ENCODE peak calls at places on chromosomes 2 and 18, in five cellular contexts. V is activated CD8-positive, alpha-beta T cell treated with anti-CD3 and anti-CD28 coated beads for 36 hours; P is AG04450; A is fibroblast of pulmonary artery; C is Calu3. J is an unnamed sample.

GRCh38 chr2:172962824-172963223 is 112.8 kb upstream of the MAP3K20 start:
- DNase-seq in V (peak), P (no peak), A (peak), C (peak), J (no peak)

GRCh38 chr2:20221939-20222768 is 2.8 kb downstream of the SDC1 start:
- DNase-seq in V (no peak), P (no peak), A (no peak), C (no peak), J (no peak)

GRCh38 chr18:70072678-70073077 is 125.0 kb upstream of the CD226 start:
- DNase-seq in V (no peak), P (peak), A (peak), C (no peak), J (no peak)

GRCh38 chr2:191115391-191115790 is 35.4 kb downstream of the STAT4 start:
- DNase-seq in V (peak), P (no peak), A (no peak), C (no peak), J (no peak)

GRCh38 chr2:6917071-6917760 is at the start of gene RNF144A:
- DNase-seq in V (peak), P (no peak), A (peak), C (peak), J (peak)

GRCh38 chr2:181586569-181587076 is 70.3 kb downstream of the CERKL start:
- DNase-seq in V (peak), P (no peak), A (no peak), C (peak), J (peak)

GRCh38 chr2:238496756-238497609 is 70.3 kb downstream of the ASB1 start:
- DNase-seq in V (no peak), P (no peak), A (no peak), C (no peak), J (no peak)

GRCh38 chr2:17851731-17852585 is 26.5 kb upstream of the KCNS3 start:
- DNase-seq in V (peak), P (peak), A (peak), C (peak), J (peak)

GRCh38 chr18:30639361-30639760 is 403.2 kb downstream of the DSC3 start:
- DNase-seq in V (no peak), P (no peak), A (no peak), C (no peak), J (no peak)

GRCh38 chr18:77111449-77112160 is 21.0 kb downstream of the MBP start:
- DNase-seq in V (no peak), P (no peak), A (no peak), C (no peak), J (no peak)

GRCh38 chr18:13611616-13612110 is 114.7 kb downstream of the FAM210A start:
- DNase-seq in V (no peak), P (no peak), A (peak), C (no peak), J (no peak)

GRCh38 chr2:43345391-43345813 is 119.0 kb upstream of the ZFP36L2 start:
- DNase-seq in V (no peak), P (no peak), A (no peak), C (no peak), J (no peak)

GRCh38 chr18:41150316-41150715 is 804.7 kb upstream of the PIK3C3 start:
- DNase-seq in V (no peak), P (no peak), A (no peak), C (no peak), J (no peak)

GRCh38 chr2:28588231-28588725 is 92.4 kb downstream of the PLB1 start:
- DNase-seq in V (peak), P (no peak), A (no peak), C (no peak), J (no peak)

GRCh38 chr2:28101123-28101522 is 210.6 kb downstream of the BABAM2 start:
- DNase-seq in V (no peak), P (no peak), A (peak), C (no peak), J (no peak)

GRCh38 chr2:67616749-67617148 is 219.6 kb downstream of the ETAA1 start:
- DNase-seq in V (no peak), P (peak), A (peak), C (no peak), J (peak)

GRCh38 chr2:83584674-83585073 is 874.4 kb downstream of the SUCLG1 start:
- DNase-seq in V (no peak), P (no peak), A (no peak), C (no peak), J (no peak)

GRCh38 chr2:62306751-62307468 is 111.0 kb downstream of the B3GNT2 start:
- DNase-seq in V (peak), P (no peak), A (peak), C (peak), J (no peak)

GRCh38 chr18:59620381-59620780 is 76.8 kb downstream of the CCBE1 start:
- DNase-seq in V (no peak), P (no peak), A (no peak), C (no peak), J (no peak)

GRCh38 chr2:164662066-164662465 is 40.8 kb upstream of the GRB14 start:
- DNase-seq in V (no peak), P (no peak), A (peak), C (no peak), J (no peak)

DNA sequence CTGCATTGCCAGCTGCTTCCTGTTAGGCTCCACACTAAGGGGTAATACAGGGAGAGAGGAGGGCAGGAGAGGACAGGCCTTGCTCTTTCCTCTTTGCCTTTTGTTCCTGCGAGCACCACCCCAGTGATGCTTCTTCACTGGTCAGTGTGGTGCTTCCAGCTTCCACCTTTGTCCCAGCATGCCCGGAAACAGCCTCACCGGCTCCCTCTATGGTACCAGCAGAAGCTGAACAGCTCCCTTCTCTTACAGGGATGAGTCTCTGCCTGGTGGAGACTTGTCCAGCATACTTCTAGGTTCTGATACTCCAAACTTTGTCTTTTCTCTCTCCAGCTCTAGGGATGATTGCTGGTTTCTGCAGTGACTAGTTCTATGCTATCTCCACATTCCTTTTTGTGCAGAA is 413.3 kb downstream of the TSN start:
- DNase-seq in V (no peak), P (no peak), A (peak), C (peak), J (no peak)
- TF ChIP-seq CTCF in V (no peak), P (no peak), A (peak), C (no peak), J (no peak)

GRCh38 chr18:9810994-9811393 is 74.8 kb upstream of the TXNDC2 start:
- DNase-seq in V (no peak), P (no peak), A (no peak), C (no peak), J (no peak)
- TF ChIP-seq CTCF in V (no peak), P (no peak), A (no peak), C (no peak), J (no peak)

DNA sequence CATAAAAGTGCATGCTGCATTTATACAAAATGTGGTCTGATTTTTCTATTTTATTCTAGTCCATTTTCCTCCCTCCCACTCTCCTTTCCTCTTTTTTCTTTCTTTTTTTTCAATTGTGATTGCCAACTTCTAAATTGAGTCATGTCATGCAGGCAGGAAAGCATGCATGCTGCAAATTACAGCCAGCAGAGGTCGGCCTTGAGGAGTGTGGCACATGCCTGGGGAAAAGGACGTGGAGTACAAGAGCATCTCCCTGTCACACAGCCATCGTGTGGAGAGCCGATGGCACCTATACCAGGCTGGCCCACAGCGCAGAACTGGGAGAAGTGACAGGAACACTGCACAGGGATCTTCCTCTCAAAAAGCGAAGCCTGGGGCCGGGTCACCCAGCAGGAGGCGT is 17.8 kb downstream of the LCT start:
- DNase-seq in V (peak), P (no peak), A (peak), C (peak), J (no peak)
- TF ChIP-seq CTCF in V (no peak), P (peak), A (peak), C (peak), J (no peak)

GRCh38 chr2:232544674-232545073 is 5.2 kb downstream of the CHRNG start:
- DNase-seq in V (no peak), P (no peak), A (no peak), C (no peak), J (no peak)
- TF ChIP-seq CTCF in V (no peak), P (no peak), A (no peak), C (no peak), J (no peak)